ENCODE peak calls at places on chromosome 11, in ten cellular contexts. W is body of pancreas, Y is fibroblast of pulmonary artery, S is fibroblast of villous mesenchyme, P is upper lobe of left lung, T is brain microvascular endothelial cell, I is endothelial cell, R is pancreas, X is psoas muscle, L is fibroblast of the aortic adventitia. Q is an unnamed sample.

GRCh38 chr11:1042626-1043562 is 6.4 kb upstream of the MUC6 start:
- DNase-seq in W (no peak), Y (no peak), S (no peak), P (peak; percentile 72), T (no peak), I (no peak), R (peak; percentile 56), X (peak; percentile 44), L (no peak), Q (no peak)

GRCh38 chr11:10021563-10021962 is 272.5 kb downstream of the SBF2 start:
- DNase-seq in W (no peak), Y (no peak), S (no peak), P (no peak), T (no peak), I (no peak), R (no peak), X (no peak), L (no peak), Q (no peak)

GRCh38 chr11:9028591-9028990 is 24.8 kb upstream of the NRIP3 start:
- DNase-seq in W (no peak), Y (no peak), S (no peak), P (no peak), T (no peak), I (no peak), R (no peak), X (no peak), L (no peak), Q (no peak)

GRCh38 chr11:14358729-14359439 is at the start of gene RRAS2:
- DNase-seq in W (peak; percentile 78), Y (peak; percentile 72), S (peak; percentile 71), P (peak; percentile 94), T (peak; percentile 53), I (peak; percentile 80), R (peak; percentile 91), X (peak; percentile 89), L (peak; percentile 56), Q (peak; percentile 86)

GRCh38 chr11:67302571-67303131 is 679 bp upstream of the SSH3 start:
- DNase-seq in W (peak; percentile 65), Y (peak; percentile 35), S (peak; percentile 59), P (no peak), T (peak; percentile 17), I (peak; percentile 38), R (peak; percentile 72), X (peak; percentile 72), L (no peak), Q (no peak)

GRCh38 chr11:94801866-94802460 is 33.8 kb downstream of the AMOTL1 start:
- DNase-seq in W (no peak), Y (no peak), S (no peak), P (no peak), T (no peak), I (no peak), R (no peak), X (peak; percentile 71), L (no peak), Q (no peak)

GRCh38 chr11:94885133-94885532 is 88.2 kb downstream of the CWC15 start:
- DNase-seq in W (no peak), Y (no peak), S (no peak), P (no peak), T (no peak), I (no peak), R (no peak), X (no peak), L (no peak), Q (no peak)

GRCh38 chr11:121351089-121351488 is 58.5 kb downstream of the SC5D start:
- DNase-seq in W (no peak), Y (no peak), S (no peak), P (no peak), T (no peak), I (no peak), R (no peak), X (no peak), L (no peak), Q (no peak)

GRCh38 chr11:6655790-6656580 is at the start of gene DCHS1:
- DNase-seq in W (no peak), Y (no peak), S (no peak), P (peak; percentile 90), T (no peak), I (peak; percentile 65), R (no peak), X (no peak), L (no peak), Q (no peak)

GRCh38 chr11:70637949-70638598 is 239.7 kb downstream of the CTTN start:
- DNase-seq in W (no peak), Y (no peak), S (no peak), P (no peak), T (no peak), I (no peak), R (no peak), X (no peak), L (no peak), Q (no peak)

GRCh38 chr11:46475041-46475925 is 83.7 kb upstream of the CHRM4 start:
- DNase-seq in W (no peak), Y (no peak), S (no peak), P (no peak), T (no peak), I (no peak), R (no peak), X (no peak), L (no peak), Q (no peak)

GRCh38 chr11:2990617-2991476 is 1.3 kb downstream of the NAP1L4 start:
- DNase-seq in W (peak; percentile 31), Y (no peak), S (peak; percentile 19), P (no peak), T (no peak), I (no peak), R (no peak), X (no peak), L (no peak), Q (peak; percentile 72)

GRCh38 chr11:28476053-28476452 is 367.9 kb downstream of the METTL15 start:
- DNase-seq in W (no peak), Y (no peak), S (peak; percentile 18), P (no peak), T (peak; percentile 54), I (no peak), R (no peak), X (no peak), L (peak; percentile 17), Q (no peak)

GRCh38 chr11:20114588-20114987 is 45.7 kb downstream of the DBX1 start:
- DNase-seq in W (no peak), Y (no peak), S (no peak), P (no peak), T (no peak), I (no peak), R (no peak), X (no peak), L (no peak), Q (no peak)

GRCh38 chr11:109968781-109969180 is 124.4 kb upstream of the ZC3H12C start:
- DNase-seq in W (no peak), Y (no peak), S (no peak), P (no peak), T (no peak), I (no peak), R (no peak), X (no peak), L (no peak), Q (no peak)

DNA sequence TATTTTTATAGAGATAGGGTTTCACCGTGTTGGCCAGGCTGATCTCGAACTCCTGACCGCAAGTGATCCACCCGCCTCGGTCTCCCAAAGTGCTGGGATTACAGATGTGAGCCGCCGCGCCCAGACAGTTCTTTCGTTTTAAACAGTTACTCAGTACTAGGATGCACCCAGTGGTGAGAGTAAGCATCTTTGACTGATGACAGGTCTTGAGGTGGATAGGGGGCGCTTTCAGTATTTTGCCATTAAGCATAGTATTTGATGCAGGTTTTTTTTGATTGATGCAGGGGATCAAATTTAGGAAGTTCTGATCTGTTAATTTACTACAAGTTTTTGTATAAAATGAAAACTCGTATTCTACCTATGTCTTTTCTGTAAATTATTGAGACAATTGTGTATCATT is 13.2 kb upstream of the TRIM34 start:
- DNase-seq in W (no peak), Y (no peak), S (no peak), P (no peak), T (no peak), I (no peak), R (no peak), X (no peak), L (no peak), Q (no peak)
- TF ChIP-seq CTCF in W (no peak), Y (no peak), S (no peak), P (no peak), T (peak; percentile 7), I (no peak), R (no peak), X (no peak), L (no peak), Q (no peak)

GRCh38 chr11:116828632-116829524 is 829 bp upstream of the APOC3 start:
- DNase-seq in W (no peak), Y (no peak), S (no peak), P (no peak), T (no peak), I (no peak), R (no peak), X (no peak), L (no peak), Q (no peak)
- TF ChIP-seq CTCF in W (no peak), Y (no peak), S (no peak), P (no peak), T (no peak), I (no peak), R (no peak), X (no peak), L (no peak), Q (no peak)

DNA sequence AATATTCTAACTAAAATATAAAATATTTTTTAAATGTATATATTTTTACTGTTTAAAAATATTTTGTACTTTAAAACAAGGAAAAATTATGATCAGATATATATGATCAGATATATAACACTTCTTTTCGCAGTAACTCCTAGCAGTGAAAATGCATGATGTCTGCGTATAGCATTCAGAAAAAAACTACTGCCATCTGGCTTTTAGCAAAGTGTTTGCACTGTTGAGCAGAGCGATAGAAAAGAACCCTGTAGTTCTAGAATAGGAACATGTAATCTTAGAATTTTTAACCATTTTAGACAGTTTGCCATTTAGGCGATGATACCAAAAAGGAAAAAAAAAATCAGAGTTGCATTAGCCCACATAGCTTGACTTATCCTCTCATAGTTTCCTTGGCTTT is 370.4 kb upstream of the ANO3 start:
- DNase-seq in W (no peak), Y (no peak), S (peak; percentile 2), P (no peak), T (no peak), I (no peak), R (no peak), X (no peak), L (no peak), Q (no peak)
- TF ChIP-seq CTCF in W (no peak), Y (no peak), S (peak; percentile 13), P (no peak), T (no peak), I (no peak), R (no peak), X (peak; percentile 45), L (peak; percentile 7), Q (no peak)

DNA sequence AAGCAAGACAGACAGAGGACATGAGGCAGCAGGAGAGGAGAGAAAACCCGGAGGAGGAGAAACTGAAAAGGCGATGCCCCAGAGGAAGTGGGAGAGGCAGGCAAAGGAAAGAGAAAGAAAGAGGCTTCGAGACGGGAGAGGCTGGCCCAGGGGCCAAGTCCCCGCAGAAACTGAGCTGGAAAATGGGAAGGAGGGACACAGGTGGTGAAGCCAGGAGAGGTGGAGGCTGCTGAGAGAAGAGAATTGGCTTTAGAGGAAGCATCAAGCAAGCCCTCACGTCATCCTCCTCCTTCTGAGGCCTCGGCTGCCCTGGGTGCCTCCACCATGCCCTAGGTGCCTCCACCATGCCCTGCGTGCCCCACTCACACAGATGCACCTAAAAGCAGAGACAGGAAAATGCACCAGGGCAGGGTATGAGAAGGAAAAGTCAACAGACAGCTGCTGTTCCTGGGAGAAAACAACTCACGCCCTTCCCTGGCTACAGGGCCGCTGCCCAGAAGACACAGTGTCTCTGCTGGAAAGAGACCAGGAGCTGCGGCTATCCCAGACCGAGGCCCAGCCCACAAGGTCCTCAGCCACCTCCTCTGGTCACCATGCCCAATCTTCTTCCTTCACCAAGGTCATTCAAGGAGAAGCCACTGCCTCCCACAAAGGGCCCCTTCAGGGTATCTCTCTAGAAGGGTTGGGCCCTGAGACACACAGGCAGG is 14.3 kb downstream of the FXYD6 start:
- DNase-seq in W (no peak), Y (no peak), S (no peak), P (no peak), T (no peak), I (no peak), R (no peak), X (peak; percentile 70), L (no peak), Q (no peak)
- TF ChIP-seq CTCF in W (no peak), Y (no peak), S (no peak), P (no peak), T (no peak), I (no peak), R (no peak), X (no peak), L (no peak), Q (no peak)

Q was measured in activated CD8-positive, alpha-beta T cell treated with anti-CD3 and anti-CD28 coated beads for 36 hours.